ENCODE peak calls at places on chromosomes 13 and 19, in four cellular contexts. B is A549, D is transverse colon, Y is tibial nerve. K is an unnamed sample.

GRCh38 chr13:99083976-99084375 is 106.1 kb upstream of the DOCK9 start:
- DNase-seq in B (no peak), D (no peak), Y (no peak), K (no peak)

GRCh38 chr13:93259527-93260080 is 33.0 kb downstream of the GPC6 start:
- DNase-seq in B (no peak), D (no peak), Y (no peak), K (no peak)

GRCh38 chr13:74230984-74231443 is 96.8 kb upstream of the KLF12 start:
- DNase-seq in B (no peak), D (no peak), Y (no peak), K (no peak)

GRCh38 chr13:113009743-113010509 is 40.9 kb downstream of the MCF2L start:
- DNase-seq in B (no peak), D (no peak), Y (no peak), K (no peak)

GRCh38 chr19:41111296-41111695 is 2.9 kb upstream of the CYP2F1 start:
- DNase-seq in B (no peak), D (no peak), Y (no peak), K (no peak)

GRCh38 chr13:60134376-60134775 is 29.4 kb downstream of the DIAPH3 start:
- DNase-seq in B (no peak), D (no peak), Y (no peak), K (no peak)

GRCh38 chr19:35636651-35637050 is 4.9 kb upstream of the ETV2 start:
- DNase-seq in B (no peak), D (no peak), Y (no peak), K (no peak)

GRCh38 chr19:15292847-15293582 is 39.3 kb downstream of the BRD4 start:
- DNase-seq in B (no peak), D (no peak), Y (no peak), K (no peak)

GRCh38 chr13:31786011-31786410 is 46.7 kb downstream of the RXFP2 start:
- DNase-seq in B (no peak), D (no peak), Y (peak; percentile 36), K (no peak)

GRCh38 chr13:99988469-99989375 is 7.1 kb downstream of the ZIC2 start:
- DNase-seq in B (no peak), D (no peak), Y (no peak), K (no peak)

GRCh38 chr19:43759515-43759914 is 4.8 kb upstream of the SMG9 start:
- DNase-seq in B (peak; percentile 84), D (no peak), Y (no peak), K (no peak)

GRCh38 chr19:39970424-39970673 is 616 bp upstream of the PSMC4 start:
- DNase-seq in B (no peak), D (no peak), Y (no peak), K (no peak)

GRCh38 chr19:6613711-6614110 is 22.8 kb upstream of the CD70 start:
- DNase-seq in B (no peak), D (no peak), Y (no peak), K (no peak)

GRCh38 chr19:30549151-30549550 is 177.0 kb downstream of the ZNF536 start:
- DNase-seq in B (no peak), D (no peak), Y (no peak), K (no peak)

GRCh38 chr19:28685802-28686201 is 527.1 kb downstream of the UQCRFS1 start:
- DNase-seq in B (no peak), D (no peak), Y (no peak), K (no peak)

GRCh38 chr19:21474671-21475181 is 30.7 kb upstream of the ZNF429 start:
- DNase-seq in B (no peak), D (peak; percentile 50), Y (peak; percentile 29), K (peak; percentile 75)

GRCh38 chr19:16901491-16902175 is 12.8 kb downstream of the F2RL3 start:
- DNase-seq in B (no peak), D (no peak), Y (no peak), K (no peak)

GRCh38 chr19:13959962-13960862 is 7.9 kb downstream of the DCAF15 start:
- DNase-seq in B (peak; percentile 49), D (no peak), Y (no peak), K (no peak)

GRCh38 chr19:30311911-30312310 is 60.3 kb upstream of the ZNF536 start:
- DNase-seq in B (no peak), D (no peak), Y (no peak), K (no peak)

GRCh38 chr13:80840313-80840976 is 499.5 kb upstream of the SPRY2 start:
- DNase-seq in B (no peak), D (no peak), Y (peak; percentile 23), K (no peak)

GRCh38 chr13:26254583-26255102 is 714 bp downstream of the CDK8 start:
- DNase-seq in B (peak; percentile 8), D (peak; percentile 69), Y (peak; percentile 29), K (peak; percentile 73)

GRCh38 chr19:51783373-51783772 is 11.6 kb upstream of the FPR3 start:
- DNase-seq in B (no peak), D (no peak), Y (no peak), K (no peak)

GRCh38 chr19:42242071-42242511 is 311 bp downstream of the GSK3A start:
- DNase-seq in B (no peak), D (no peak), Y (no peak), K (no peak)

GRCh38 chr19:14517840-14518505 is at the start of gene DNAJB1:
- DNase-seq in B (peak; percentile 75), D (peak; percentile 88), Y (peak; percentile 57), K (peak; percentile 83)

GRCh38 chr19:34662919-34663318 is 14.0 kb downstream of the SCGB2B2 start:
- DNase-seq in B (no peak), D (no peak), Y (no peak), K (no peak)

GRCh38 chr13:111505175-111505777 is 184.8 kb downstream of the TEX29 start:
- DNase-seq in B (peak; percentile 18), D (no peak), Y (no peak), K (peak; percentile 25)

GRCh38 chr19:55303477-55303876 is 19.7 kb downstream of the BRSK1 start:
- DNase-seq in B (no peak), D (no peak), Y (no peak), K (no peak)

GRCh38 chr19:58346961-58347929 is 6.0 kb downstream of the A1BG start:
- DNase-seq in B (peak; percentile 65), D (peak; percentile 69), Y (peak; percentile 15), K (peak; percentile 54)

GRCh38 chr13:27172495-27172842 is 858 bp upstream of the USP12 start:
- DNase-seq in B (no peak), D (no peak), Y (peak; percentile 15), K (no peak)

GRCh38 chr13:23856008-23856750 is 33.0 kb downstream of the MIPEP start:
- DNase-seq in B (no peak), D (no peak), Y (no peak), K (no peak)

GRCh38 chr13:31891472-31891871 is 140.1 kb upstream of the FRY start:
- DNase-seq in B (no peak), D (no peak), Y (no peak), K (peak; percentile 65)

GRCh38 chr13:69553976-69554375 is 553.6 kb upstream of the ATXN8OS start:
- DNase-seq in B (no peak), D (no peak), Y (no peak), K (no peak)

DNA sequence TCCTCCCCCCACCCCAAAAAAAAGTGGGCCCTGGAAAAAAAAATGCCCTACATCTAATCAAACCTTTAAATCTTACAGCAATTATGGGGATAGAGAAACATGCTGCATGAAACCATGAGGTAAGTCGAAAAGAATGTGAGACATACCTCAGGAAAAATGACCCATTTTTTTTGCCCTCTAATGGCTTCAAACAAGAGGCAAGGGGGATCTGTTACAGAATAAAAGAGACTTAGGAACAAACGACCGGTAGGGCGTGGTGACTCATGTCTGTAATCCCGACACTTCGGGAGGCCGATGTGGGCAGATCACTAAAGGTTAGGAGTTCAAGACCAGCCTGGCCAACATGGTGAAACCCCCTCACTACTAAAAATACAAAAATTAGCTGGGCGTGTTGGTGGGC is 8.4 kb downstream of the RGL3 start:
- DNase-seq in B (no peak), D (no peak), Y (no peak), K (no peak)
- TF ChIP-seq EP300 in B (no peak), D (no peak), Y (no peak), K (no peak)

GRCh38 chr13:33182729-33183128 is 102.8 kb downstream of the STARD13 start:
- DNase-seq in B (no peak), D (no peak), Y (no peak), K (no peak)
- TF ChIP-seq EP300 in B (no peak), D (no peak), Y (no peak), K (no peak)

DNA sequence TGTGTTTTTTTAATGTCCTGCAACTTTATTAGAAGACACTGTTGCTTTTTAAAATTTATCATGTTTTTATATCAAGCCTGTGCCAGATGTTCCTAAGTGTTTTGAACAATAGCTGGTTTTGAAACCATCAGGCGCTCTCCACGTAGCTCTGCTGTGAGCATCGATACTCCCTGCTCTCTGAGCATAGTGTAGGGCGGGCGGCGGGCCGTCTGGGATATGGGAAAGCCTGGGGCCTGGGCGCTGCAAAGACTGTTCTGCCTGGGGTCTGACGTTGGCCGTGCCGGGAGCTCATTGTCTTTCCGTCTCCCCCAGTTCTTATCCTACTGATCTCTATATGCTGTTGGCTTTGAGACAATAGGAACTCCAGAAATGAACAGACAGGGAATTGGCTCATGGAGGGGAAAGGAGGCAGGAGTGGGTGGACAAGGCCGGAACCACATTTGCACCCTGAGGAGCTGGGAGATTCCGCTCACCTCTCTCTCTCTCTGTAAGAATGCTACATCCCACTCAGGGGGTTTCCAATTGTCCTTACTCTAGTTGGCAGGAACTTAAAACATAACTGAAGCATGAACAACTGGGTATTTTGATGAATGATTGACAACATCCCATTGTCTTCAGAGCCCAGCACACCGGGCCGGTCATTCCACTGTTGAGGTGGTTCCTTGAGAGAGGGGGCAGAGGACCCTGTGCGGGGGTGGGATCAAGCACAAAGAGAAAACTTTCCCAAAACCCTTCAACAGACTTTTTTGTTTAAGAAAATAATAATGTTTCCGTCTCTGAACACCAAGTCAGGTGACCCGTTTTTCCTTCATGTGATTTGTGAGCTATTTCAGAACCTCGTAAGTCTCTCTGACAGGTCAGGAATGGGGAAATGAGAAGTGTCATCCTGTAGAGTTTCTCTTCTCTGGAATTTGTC is 64.7 kb downstream of the COL4A2 start:
- DNase-seq in B (no peak), D (no peak), Y (no peak), K (no peak)
- TF ChIP-seq EP300 in B (no peak), D (no peak), Y (peak; percentile 14), K (no peak)

GRCh38 chr13:33286143-33286542 is 588 bp upstream of the STARD13 start:
- DNase-seq in B (no peak), D (no peak), Y (peak; percentile 28), K (no peak)

GRCh38 chr13:33284016-33284415 is 1.5 kb downstream of the STARD13 start:
- DNase-seq in B (no peak), D (no peak), Y (no peak), K (no peak)

GRCh38 chr13:33287142-33287882 is 1.8 kb upstream of the STARD13 start:
- DNase-seq in B (no peak), D (no peak), Y (no peak), K (no peak)

GRCh38 chr13:33284916-33285315 is 639 bp downstream of the STARD13 start:
- DNase-seq in B (no peak), D (no peak), Y (no peak), K (no peak)

DNA sequence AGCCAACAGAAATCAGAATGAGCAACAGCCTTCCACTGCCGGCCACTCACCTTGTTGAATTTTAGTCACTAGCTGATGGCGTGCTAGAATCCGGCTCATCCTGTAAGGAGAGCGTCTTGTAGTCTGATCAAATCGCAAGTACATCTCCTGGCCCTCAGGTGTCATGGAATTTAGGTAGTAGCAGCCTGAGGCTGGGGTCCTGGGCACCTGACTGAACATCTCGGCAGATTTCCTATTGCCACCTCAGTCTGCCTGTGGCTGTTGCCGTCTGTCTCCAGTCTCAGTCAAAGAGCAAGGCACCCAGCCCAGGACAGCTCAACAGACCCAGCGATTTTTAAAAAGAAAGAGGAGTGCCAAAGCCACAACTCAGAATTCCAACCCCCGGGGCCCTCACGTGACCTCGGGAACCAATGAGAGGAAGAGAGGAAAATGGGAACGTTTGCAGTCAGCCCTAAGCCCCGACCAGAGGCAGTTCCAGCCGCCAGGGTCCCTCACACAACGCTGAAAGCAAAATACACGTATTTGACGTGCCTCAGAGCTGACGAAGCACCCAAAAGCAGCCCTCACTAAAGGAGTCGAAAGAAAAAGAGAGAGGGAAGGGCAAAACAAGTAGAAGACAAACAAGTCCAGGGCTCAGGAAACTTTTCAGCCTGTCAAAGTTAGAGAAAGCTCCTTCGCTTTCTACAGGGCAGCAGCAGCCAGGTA is at the start of gene STARD13:
- DNase-seq in B (peak; percentile 78), D (peak; percentile 93), Y (peak; percentile 98), K (peak; percentile 92)
- TF ChIP-seq EP300 in B (no peak), D (no peak), Y (peak; percentile 99), K (no peak)

K was measured in stomach.